ENCODE peak calls at places on chromosome 1, in eight cellular contexts. One of them, this sample, is unnamed.

GRCh38 chr1:1020000-1020404 is at the start of gene AGRN:
- DNase-seq in stimulated activated CD8-positive, alpha-beta memory T cell treated with anti-CD3 and anti-CD28 coated beads, Interleukin-15, amount 100 ng/mL, for 48 hours: no peak
- DNase-seq in CD8-positive, alpha-beta memory T cell: no peak
- DNase-seq in GM03348: peak
- DNase-seq in occipital lobe: no peak
- DNase-seq in NCI-H510A treated with DMSO at 0.1 percent for 48 hours: no peak
- DNase-seq in RPMI8226: no peak
- DNase-seq in heart left ventricle: peak
- DNase-seq in this sample: peak

GRCh38 chr1:28910379-28911125 is 3.8 kb upstream of the EPB41 start:
- DNase-seq in stimulated activated CD8-positive, alpha-beta memory T cell treated with anti-CD3 and anti-CD28 coated beads, Interleukin-15, amount 100 ng/mL, for 48 hours: no peak
- DNase-seq in CD8-positive, alpha-beta memory T cell: no peak
- DNase-seq in GM03348: no peak
- DNase-seq in occipital lobe: no peak
- DNase-seq in NCI-H510A treated with DMSO at 0.1 percent for 48 hours: no peak
- DNase-seq in RPMI8226: no peak
- DNase-seq in heart left ventricle: no peak
- DNase-seq in this sample: no peak

GRCh38 chr1:111563619-111564018 is 56.0 kb upstream of the RAP1A start:
- DNase-seq in stimulated activated CD8-positive, alpha-beta memory T cell treated with anti-CD3 and anti-CD28 coated beads, Interleukin-15, amount 100 ng/mL, for 48 hours: no peak
- DNase-seq in CD8-positive, alpha-beta memory T cell: no peak
- DNase-seq in GM03348: peak
- DNase-seq in occipital lobe: no peak
- DNase-seq in NCI-H510A treated with DMSO at 0.1 percent for 48 hours: no peak
- DNase-seq in RPMI8226: no peak
- DNase-seq in heart left ventricle: no peak
- DNase-seq in this sample: no peak

GRCh38 chr1:241202321-241202845 is 154.6 kb downstream of the RGS7 start:
- DNase-seq in stimulated activated CD8-positive, alpha-beta memory T cell treated with anti-CD3 and anti-CD28 coated beads, Interleukin-15, amount 100 ng/mL, for 48 hours: no peak
- DNase-seq in CD8-positive, alpha-beta memory T cell: no peak
- DNase-seq in GM03348: no peak
- DNase-seq in occipital lobe: no peak
- DNase-seq in NCI-H510A treated with DMSO at 0.1 percent for 48 hours: no peak
- DNase-seq in RPMI8226: no peak
- DNase-seq in heart left ventricle: no peak
- DNase-seq in this sample: no peak

GRCh38 chr1:224052767-224053166 is 61.1 kb upstream of the FBXO28 start:
- DNase-seq in stimulated activated CD8-positive, alpha-beta memory T cell treated with anti-CD3 and anti-CD28 coated beads, Interleukin-15, amount 100 ng/mL, for 48 hours: no peak
- DNase-seq in CD8-positive, alpha-beta memory T cell: no peak
- DNase-seq in GM03348: peak
- DNase-seq in occipital lobe: no peak
- DNase-seq in NCI-H510A treated with DMSO at 0.1 percent for 48 hours: no peak
- DNase-seq in RPMI8226: no peak
- DNase-seq in heart left ventricle: no peak
- DNase-seq in this sample: no peak

GRCh38 chr1:9289090-9289534 is 3.6 kb upstream of the SPSB1 start:
- DNase-seq in stimulated activated CD8-positive, alpha-beta memory T cell treated with anti-CD3 and anti-CD28 coated beads, Interleukin-15, amount 100 ng/mL, for 48 hours: peak
- DNase-seq in CD8-positive, alpha-beta memory T cell: peak
- DNase-seq in GM03348: peak
- DNase-seq in occipital lobe: no peak
- DNase-seq in NCI-H510A treated with DMSO at 0.1 percent for 48 hours: peak
- DNase-seq in RPMI8226: peak
- DNase-seq in heart left ventricle: peak
- DNase-seq in this sample: peak

GRCh38 chr1:41900611-41901444 is 17.9 kb downstream of the HIVEP3 start:
- DNase-seq in stimulated activated CD8-positive, alpha-beta memory T cell treated with anti-CD3 and anti-CD28 coated beads, Interleukin-15, amount 100 ng/mL, for 48 hours: no peak
- DNase-seq in CD8-positive, alpha-beta memory T cell: no peak
- DNase-seq in GM03348: peak
- DNase-seq in occipital lobe: no peak
- DNase-seq in NCI-H510A treated with DMSO at 0.1 percent for 48 hours: no peak
- DNase-seq in RPMI8226: no peak
- DNase-seq in heart left ventricle: no peak
- DNase-seq in this sample: no peak

GRCh38 chr1:6596351-6596750 is 6.3 kb downstream of the KLHL21 start:
- DNase-seq in stimulated activated CD8-positive, alpha-beta memory T cell treated with anti-CD3 and anti-CD28 coated beads, Interleukin-15, amount 100 ng/mL, for 48 hours: no peak
- DNase-seq in CD8-positive, alpha-beta memory T cell: no peak
- DNase-seq in GM03348: no peak
- DNase-seq in occipital lobe: no peak
- DNase-seq in NCI-H510A treated with DMSO at 0.1 percent for 48 hours: no peak
- DNase-seq in RPMI8226: no peak
- DNase-seq in heart left ventricle: no peak
- DNase-seq in this sample: no peak

GRCh38 chr1:207993477-207994445 is 82.8 kb upstream of the CD34 start:
- DNase-seq in stimulated activated CD8-positive, alpha-beta memory T cell treated with anti-CD3 and anti-CD28 coated beads, Interleukin-15, amount 100 ng/mL, for 48 hours: no peak
- DNase-seq in CD8-positive, alpha-beta memory T cell: no peak
- DNase-seq in GM03348: peak
- DNase-seq in occipital lobe: no peak
- DNase-seq in NCI-H510A treated with DMSO at 0.1 percent for 48 hours: no peak
- DNase-seq in RPMI8226: no peak
- DNase-seq in heart left ventricle: no peak
- DNase-seq in this sample: no peak

GRCh38 chr1:55781944-55782482 is 566.8 kb upstream of the USP24 start:
- DNase-seq in stimulated activated CD8-positive, alpha-beta memory T cell treated with anti-CD3 and anti-CD28 coated beads, Interleukin-15, amount 100 ng/mL, for 48 hours: no peak
- DNase-seq in CD8-positive, alpha-beta memory T cell: no peak
- DNase-seq in GM03348: peak
- DNase-seq in occipital lobe: no peak
- DNase-seq in NCI-H510A treated with DMSO at 0.1 percent for 48 hours: no peak
- DNase-seq in RPMI8226: no peak
- DNase-seq in heart left ventricle: peak
- DNase-seq in this sample: no peak

GRCh38 chr1:58065520-58065919 is 481.0 kb downstream of the OMA1 start:
- DNase-seq in stimulated activated CD8-positive, alpha-beta memory T cell treated with anti-CD3 and anti-CD28 coated beads, Interleukin-15, amount 100 ng/mL, for 48 hours: no peak
- DNase-seq in CD8-positive, alpha-beta memory T cell: no peak
- DNase-seq in GM03348: no peak
- DNase-seq in occipital lobe: no peak
- DNase-seq in NCI-H510A treated with DMSO at 0.1 percent for 48 hours: no peak
- DNase-seq in RPMI8226: no peak
- DNase-seq in heart left ventricle: no peak
- DNase-seq in this sample: no peak

GRCh38 chr1:58441699-58442098 is 104.8 kb downstream of the OMA1 start:
- DNase-seq in stimulated activated CD8-positive, alpha-beta memory T cell treated with anti-CD3 and anti-CD28 coated beads, Interleukin-15, amount 100 ng/mL, for 48 hours: no peak
- DNase-seq in CD8-positive, alpha-beta memory T cell: no peak
- DNase-seq in GM03348: no peak
- DNase-seq in occipital lobe: no peak
- DNase-seq in NCI-H510A treated with DMSO at 0.1 percent for 48 hours: no peak
- DNase-seq in RPMI8226: no peak
- DNase-seq in heart left ventricle: no peak
- DNase-seq in this sample: no peak

GRCh38 chr1:96749618-96750017 is 28.0 kb downstream of the PTBP2 start:
- DNase-seq in stimulated activated CD8-positive, alpha-beta memory T cell treated with anti-CD3 and anti-CD28 coated beads, Interleukin-15, amount 100 ng/mL, for 48 hours: no peak
- DNase-seq in CD8-positive, alpha-beta memory T cell: no peak
- DNase-seq in GM03348: no peak
- DNase-seq in occipital lobe: no peak
- DNase-seq in NCI-H510A treated with DMSO at 0.1 percent for 48 hours: no peak
- DNase-seq in RPMI8226: no peak
- DNase-seq in heart left ventricle: no peak
- DNase-seq in this sample: no peak

GRCh38 chr1:94989398-94989797 is 62.5 kb upstream of the CNN3 start:
- DNase-seq in stimulated activated CD8-positive, alpha-beta memory T cell treated with anti-CD3 and anti-CD28 coated beads, Interleukin-15, amount 100 ng/mL, for 48 hours: no peak
- DNase-seq in CD8-positive, alpha-beta memory T cell: no peak
- DNase-seq in GM03348: no peak
- DNase-seq in occipital lobe: no peak
- DNase-seq in NCI-H510A treated with DMSO at 0.1 percent for 48 hours: no peak
- DNase-seq in RPMI8226: peak
- DNase-seq in heart left ventricle: no peak
- DNase-seq in this sample: no peak

GRCh38 chr1:153567621-153568366 is 2.1 kb upstream of the S100A2 start:
- DNase-seq in stimulated activated CD8-positive, alpha-beta memory T cell treated with anti-CD3 and anti-CD28 coated beads, Interleukin-15, amount 100 ng/mL, for 48 hours: peak
- DNase-seq in CD8-positive, alpha-beta memory T cell: no peak
- DNase-seq in GM03348: no peak
- DNase-seq in occipital lobe: no peak
- DNase-seq in NCI-H510A treated with DMSO at 0.1 percent for 48 hours: no peak
- DNase-seq in RPMI8226: no peak
- DNase-seq in heart left ventricle: no peak
- DNase-seq in this sample: peak

This sample was measured in activated T-cell treated with anti-CD3 and anti-CD28 coated beads, Interleukin-2, amount 50 U/mL, for 24 hours.